ENCODE peak calls at places on chromosomes 16 and 17, in ten cellular contexts. K is ascending aorta; F is ovary; B is LHCN-M2; Z is pancreas; O is stimulated activated naive CD4-positive, alpha-beta T cell treated with Interleukin-2 at 50 U/mL for 16 hours; S is stimulated activated CD4-positive, alpha-beta T cell treated with anti-CD3 and anti-CD28 coated beads, TNF-alpha, amount 100 ng/mL, for 48 hours; Y is kidney epithelial cell; E is amniotic epithelial cell; Q is iris pigment epithelial cell. X is an unnamed sample.

GRCh38 chr16:30076276-30076791 is 540 bp downstream of the PPP4C start:
- DNase-seq in Q (no peak), B (no peak), Z (no peak), S (no peak), Y (no peak), O (no peak), E (no peak), K (no peak), F (no peak), X (no peak)

GRCh38 chr16:49901711-49902110 is 45.8 kb upstream of the ZNF423 start:
- DNase-seq in Y (no peak), Q (no peak), K (no peak), E (no peak), O (no peak), F (no peak), Z (no peak), S (no peak), B (no peak), X (no peak)

GRCh38 chr17:74008196-74008595 is 195.3 kb upstream of the RPL38 start:
- DNase-seq in Z (no peak), F (no peak), S (peak; percentile 24), Q (no peak), E (no peak), Y (no peak), O (peak; percentile 7), B (no peak), K (no peak), X (no peak)

GRCh38 chr16:6926762-6927161 is 405.9 kb upstream of the RBFOX1 start:
- DNase-seq in O (no peak), B (no peak), S (no peak), E (no peak), F (no peak), Z (no peak), Y (no peak), K (no peak), Q (no peak), X (no peak)

GRCh38 chr16:68037820-68038597 is 14.9 kb downstream of the DUS2 start:
- DNase-seq in O (no peak), E (no peak), B (no peak), F (no peak), Q (no peak), Z (no peak), K (no peak), Y (no peak), S (no peak), X (no peak)

GRCh38 chr16:55136356-55136755 is 187.6 kb upstream of the IRX6 start:
- DNase-seq in K (no peak), Z (no peak), S (no peak), E (no peak), Q (peak; percentile 1), O (no peak), F (no peak), B (no peak), Y (no peak), X (no peak)

GRCh38 chr17:45264988-45265387 is 3.1 kb upstream of the SPATA32 start:
- DNase-seq in K (no peak), F (no peak), Y (no peak), E (no peak), B (no peak), Q (no peak), O (no peak), S (no peak), Z (no peak), X (no peak)

GRCh38 chr16:20610192-20610891 is 34.2 kb upstream of the ACSM2B start:
- DNase-seq in K (peak; percentile 67), Q (no peak), O (no peak), Y (no peak), B (no peak), Z (peak; percentile 66), F (no peak), S (no peak), E (no peak), X (no peak)

GRCh38 chr16:31135535-31136286 is at the start of gene PRSS8:
- DNase-seq in O (no peak), F (no peak), E (no peak), B (no peak), S (no peak), K (no peak), Q (no peak), Z (peak; percentile 94), Y (no peak), X (no peak)

GRCh38 chr16:49598386-49599170 is 225.0 kb downstream of the C16orf78 start:
- DNase-seq in F (peak; percentile 6), E (no peak), Q (no peak), B (no peak), K (peak; percentile 40), S (no peak), Y (no peak), O (no peak), Z (no peak), X (no peak)

GRCh38 chr17:70168979-70169706 is at the start of gene KCNJ2:
- DNase-seq in E (peak; percentile 52), K (peak; percentile 88), Q (peak; percentile 87), Y (peak; percentile 34), F (peak; percentile 81), Z (peak; percentile 96), S (peak; percentile 15), B (peak; percentile 82), O (peak; percentile 8), X (peak; percentile 2)